ENCODE peak calls at places on chromosomes 12 and 14, in nine cellular contexts. D is gastrocnemius medialis, B is IMR-90, L is heart left ventricle, G is tibial nerve, A is HCT116, X is breast epithelium, M is ovary, S is GM12878. F is an unnamed sample.

GRCh38 chr12:14366211-14366762 is 805 bp downstream of the ATF7IP start:
- DNase-seq in D (no peak), B (peak; percentile 40), L (no peak), G (no peak), A (no peak), X (no peak), M (no peak), S (no peak), F (no peak)

GRCh38 chr12:127930122-127930521 is 336.8 kb upstream of the TMEM132C start:
- DNase-seq in D (no peak), B (no peak), L (no peak), G (no peak), A (no peak), X (no peak), M (no peak), S (no peak), F (no peak)

GRCh38 chr14:87896393-87897380 is 96.3 kb downstream of the GALC start:
- DNase-seq in D (no peak), B (peak; percentile 56), L (no peak), G (no peak), A (peak; percentile 24), X (no peak), M (no peak), S (no peak), F (no peak)

GRCh38 chr14:74538411-74539391 is 45.1 kb downstream of the ISCA2 start:
- DNase-seq in D (no peak), B (no peak), L (no peak), G (no peak), A (no peak), X (no peak), M (peak; percentile 15), S (no peak), F (no peak)

GRCh38 chr12:29640589-29641345 is 143.0 kb downstream of the TMTC1 start:
- DNase-seq in D (no peak), B (peak; percentile 68), L (peak; percentile 45), G (no peak), A (peak; percentile 18), X (no peak), M (peak; percentile 45), S (no peak), F (no peak)

GRCh38 chr14:64082837-64083236 is 211.3 kb downstream of the ESR2 start:
- DNase-seq in D (peak; percentile 25), B (no peak), L (no peak), G (no peak), A (no peak), X (no peak), M (peak; percentile 68), S (no peak), F (no peak)

GRCh38 chr12:25756974-25757665 is 201.4 kb upstream of the RASSF8 start:
- DNase-seq in D (no peak), B (no peak), L (no peak), G (no peak), A (no peak), X (no peak), M (no peak), S (no peak), F (no peak)

GRCh38 chr14:22740020-22740419 is 26.5 kb upstream of the OXA1L start:
- DNase-seq in D (no peak), B (no peak), L (no peak), G (no peak), A (no peak), X (no peak), M (no peak), S (no peak), F (no peak)

GRCh38 chr14:103716091-103716801 is 636 bp downstream of the ZFYVE21 start:
- DNase-seq in D (no peak), B (no peak), L (peak; percentile 50), G (no peak), A (no peak), X (no peak), M (peak; percentile 73), S (no peak), F (peak; percentile 48)

GRCh38 chr14:103716899-103717411 is 1.3 kb downstream of the ZFYVE21 start:
- DNase-seq in D (no peak), B (no peak), L (no peak), G (no peak), A (no peak), X (no peak), M (no peak), S (no peak), F (no peak)

GRCh38 chr14:103713304-103714062 is 1.8 kb downstream of the XRCC3 start:
- DNase-seq in D (no peak), B (no peak), L (no peak), G (no peak), A (no peak), X (no peak), M (no peak), S (no peak), F (no peak)

GRCh38 chr14:103714063-103714724 is 1.1 kb downstream of the XRCC3 start:
- DNase-seq in D (no peak), B (no peak), L (no peak), G (no peak), A (no peak), X (no peak), M (no peak), S (no peak), F (no peak)

DNA sequence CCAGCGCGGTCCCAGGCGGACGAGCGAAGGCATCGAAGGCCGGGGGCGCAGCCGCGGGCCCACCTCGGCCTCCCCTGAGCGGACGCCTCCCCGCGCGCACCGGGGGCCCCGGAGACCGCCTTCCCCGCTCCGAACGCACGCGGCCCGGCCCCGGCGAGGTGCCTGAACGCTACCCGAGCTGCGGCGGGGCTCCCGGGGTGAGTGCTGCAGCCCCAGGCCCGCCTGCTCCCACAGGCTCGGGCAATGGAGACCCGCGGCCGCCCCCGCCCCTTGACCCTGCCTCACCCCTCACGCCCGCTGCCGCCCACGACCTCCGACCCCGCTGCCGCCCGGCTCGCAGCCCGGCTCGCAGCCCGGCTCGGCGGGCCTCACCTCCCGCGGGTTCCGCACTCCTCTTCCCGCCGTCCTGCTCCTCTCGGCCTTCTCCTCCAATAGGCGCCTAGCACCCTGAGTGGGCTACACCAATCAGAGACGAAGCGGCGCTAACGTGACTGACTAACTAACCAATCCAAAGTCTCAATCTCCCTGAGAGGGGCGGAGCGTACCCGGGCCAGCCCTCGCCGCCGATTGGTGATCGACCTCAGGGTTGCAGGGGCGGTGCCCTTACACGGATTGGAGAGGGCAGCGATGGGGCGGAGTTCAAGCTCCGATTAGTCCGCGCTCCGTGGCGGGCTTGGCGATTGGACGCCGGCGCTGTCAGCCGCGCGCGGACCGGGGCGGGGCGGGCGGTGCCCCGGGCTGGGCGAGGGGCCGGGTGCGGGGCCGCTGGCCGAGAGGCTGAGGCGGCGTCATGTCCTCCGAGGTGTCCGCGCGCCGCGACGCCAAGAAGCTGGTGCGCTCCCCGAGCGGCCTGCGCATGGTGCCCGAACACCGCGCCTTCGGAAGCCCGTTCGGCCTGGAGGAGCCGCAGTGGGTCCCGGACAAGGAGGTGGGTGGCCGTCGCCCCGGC is at the start of the genes XRCC3 and ZFYVE21:
- DNase-seq in D (peak; percentile 100), B (peak; percentile 99), L (peak; percentile 99), G (peak; percentile 100), A (peak; percentile 99), X (peak; percentile 100), M (peak; percentile 100), S (peak; percentile 98), F (peak; percentile 99)
- TF ChIP-seq POLR2A in D (peak; percentile 91), B (peak; percentile 71), L (peak; percentile 70), G (peak; percentile 92), A (no peak), X (no peak), M (peak; percentile 80), S (peak; percentile 92), F (peak; percentile 85)

GRCh38 chr14:68611611-68612010 is 181.3 kb downstream of the ZFP36L1 start:
- DNase-seq in D (no peak), B (no peak), L (no peak), G (no peak), A (no peak), X (no peak), M (no peak), S (no peak), F (no peak)

GRCh38 chr14:68608235-68608962 is 184.5 kb downstream of the ZFP36L1 start:
- DNase-seq in D (no peak), B (no peak), L (peak; percentile 54), G (no peak), A (no peak), X (no peak), M (no peak), S (no peak), F (no peak)

GRCh38 chr14:68610251-68610793 is 182.5 kb downstream of the ZFP36L1 start:
- DNase-seq in D (no peak), B (no peak), L (no peak), G (no peak), A (peak; percentile 26), X (no peak), M (no peak), S (no peak), F (no peak)

GRCh38 chr14:68609012-68609411 is 183.9 kb downstream of the ZFP36L1 start:
- DNase-seq in D (no peak), B (no peak), L (no peak), G (no peak), A (no peak), X (no peak), M (no peak), S (no peak), F (no peak)

GRCh38 chr14:68612049-68612448 is 180.8 kb downstream of the ZFP36L1 start:
- DNase-seq in D (no peak), B (peak; percentile 29), L (peak; percentile 64), G (no peak), A (no peak), X (no peak), M (no peak), S (no peak), F (no peak)
- TF ChIP-seq POLR2A in D (no peak), B (no peak), L (no peak), G (no peak), A (no peak), X (no peak), M (no peak), S (no peak), F (no peak)

GRCh38 chr12:124388679-124389536 is 94.0 kb downstream of the RFLNA start:
- DNase-seq in D (peak; percentile 84), B (peak; percentile 85), L (peak; percentile 91), G (peak; percentile 88), A (no peak), X (peak; percentile 76), M (peak; percentile 93), S (no peak), F (peak; percentile 68)
- TF ChIP-seq POLR2A in D (peak; percentile 80), B (peak; percentile 94), L (no peak), G (peak; percentile 46), A (no peak), X (no peak), M (peak; percentile 23), S (no peak), F (peak; percentile 60)

GRCh38 chr12:132109741-132110140 is 34.4 kb downstream of the DDX51 start:
- DNase-seq in D (no peak), B (peak; percentile 24), L (no peak), G (no peak), A (no peak), X (no peak), M (no peak), S (no peak), F (no peak)

GRCh38 chr12:132103542-132104308 is 40.4 kb downstream of the DDX51 start:
- DNase-seq in D (no peak), B (no peak), L (no peak), G (no peak), A (no peak), X (no peak), M (no peak), S (no peak), F (no peak)

GRCh38 chr12:132105467-132105866 is 38.7 kb downstream of the DDX51 start:
- DNase-seq in D (no peak), B (no peak), L (no peak), G (no peak), A (no peak), X (no peak), M (no peak), S (no peak), F (no peak)

GRCh38 chr12:132108211-132108832 is 35.8 kb downstream of the DDX51 start:
- DNase-seq in D (no peak), B (no peak), L (no peak), G (no peak), A (no peak), X (peak; percentile 25), M (no peak), S (no peak), F (no peak)

GRCh38 chr12:132106921-132107320 is 37.2 kb downstream of the DDX51 start:
- DNase-seq in D (no peak), B (peak; percentile 59), L (no peak), G (no peak), A (no peak), X (no peak), M (no peak), S (no peak), F (no peak)
- TF ChIP-seq POLR2A in D (no peak), B (no peak), L (no peak), G (no peak), A (no peak), X (no peak), M (no peak), S (no peak), F (no peak)

F was measured in H54.